ENCODE peak calls at places on chromosomes 16 and 17, in ten cellular contexts. C is hypothalamus; N is stimulated activated CD4-positive, alpha-beta T cell treated with anti-CD3 and anti-CD28 coated beads, Interleukin-2, amount 100 ng/mL, for 24 hours; O is Daoy; B is GM12865; P is AG20443; W is adrenal gland; X is NCI-H446; I is T47D; Z is right lobe of liver. M is an unnamed sample.
A peak's percentile ranks its signal among the peaks of the same experiment; 100 is the strongest.

GRCh38 chr17:49670002-49670401 is 7.9 kb downstream of the SPOP start:
- DNase-seq in C (no peak), P (no peak), B (no peak), O (no peak), N (no peak), Z (no peak), W (no peak), X (no peak), I (no peak), M (no peak)

GRCh38 chr16:369866-370436 is 387 bp downstream of the MRPL28 start:
- DNase-seq in O (no peak), N (no peak), B (no peak), C (no peak), P (peak; percentile 43), Z (no peak), X (no peak), W (no peak), I (no peak), M (no peak)

GRCh38 chr17:75345514-75346167 is 56.4 kb upstream of the SLC25A19 start:
- DNase-seq in P (no peak), C (no peak), O (no peak), B (peak; percentile 93), I (no peak), N (peak; percentile 35), X (no peak), Z (no peak), W (no peak), M (peak; percentile 30)

GRCh38 chr16:86490859-86491642 is 19.3 kb upstream of the FOXF1 start:
- DNase-seq in O (peak; percentile 65), I (no peak), W (no peak), N (no peak), P (peak; percentile 64), B (no peak), X (no peak), Z (no peak), C (no peak), M (no peak)

GRCh38 chr17:75459246-75459589 is 2.8 kb downstream of the TMEM94 start:
- DNase-seq in X (no peak), I (no peak), C (no peak), O (no peak), W (no peak), P (no peak), N (no peak), Z (no peak), B (no peak), M (no peak)

GRCh38 chr17:64327201-64327930 is 63.3 kb downstream of the PECAM1 start:
- DNase-seq in C (no peak), W (no peak), Z (no peak), I (no peak), N (no peak), X (peak; percentile 37), O (no peak), B (no peak), P (no peak), M (no peak)

GRCh38 chr16:57377080-57377841 is 5.0 kb downstream of the CX3CL1 start:
- DNase-seq in X (no peak), P (no peak), I (no peak), W (no peak), C (no peak), N (peak; percentile 32), O (peak; percentile 56), B (peak; percentile 93), Z (no peak), M (peak; percentile 3)

GRCh38 chr17:41547921-41548843 is 20.1 kb upstream of the KRT19 start:
- DNase-seq in C (no peak), B (no peak), I (peak; percentile 53), N (peak; percentile 77), X (peak; percentile 45), Z (no peak), O (peak; percentile 100), W (peak; percentile 90), P (peak; percentile 95), M (peak; percentile 6)

GRCh38 chr17:10032142-10032541 is 127.1 kb upstream of the RCVRN start:
- DNase-seq in X (no peak), B (no peak), O (no peak), W (no peak), Z (no peak), I (no peak), C (no peak), P (peak; percentile 57), N (no peak), M (no peak)

GRCh38 chr16:60329110-60329509 is 1595.0 kb upstream of the GOT2 start:
- DNase-seq in W (no peak), X (no peak), C (no peak), I (no peak), O (no peak), P (no peak), B (peak; percentile 4), Z (no peak), N (no peak), M (no peak)

GRCh38 chr17:7882068-7882467 is 6.5 kb upstream of the CHD3 start:
- DNase-seq in P (no peak), B (no peak), O (no peak), W (no peak), Z (no peak), C (no peak), I (no peak), X (no peak), N (peak; percentile 27), M (no peak)

GRCh38 chr17:33012522-33013033 is 20.9 kb downstream of the SPACA3 start:
- DNase-seq in X (no peak), O (peak; percentile 87), W (no peak), N (no peak), Z (no peak), P (peak; percentile 87), C (no peak), I (no peak), B (no peak), M (no peak)

GRCh38 chr16:66740533-66740932 is 10.9 kb downstream of the DYNC1LI2 start:
- DNase-seq in X (no peak), I (no peak), C (no peak), N (no peak), B (no peak), O (peak; percentile 27), P (peak; percentile 43), Z (no peak), W (no peak), M (no peak)

GRCh38 chr17:14124854-14125253 is 55.5 kb downstream of the COX10 start:
- DNase-seq in P (no peak), X (no peak), W (no peak), O (no peak), C (no peak), N (no peak), I (no peak), Z (no peak), B (no peak), M (no peak)

GRCh38 chr16:89320717-89321501 is 103.4 kb downstream of the ZNF778 start:
- DNase-seq in P (no peak), W (peak; percentile 62), X (peak; percentile 4), Z (no peak), I (peak; percentile 58), C (no peak), B (no peak), N (no peak), O (peak; percentile 34), M (no peak)

GRCh38 chr16:24511174-24511573 is 28.2 kb upstream of the RBBP6 start:
- DNase-seq in C (no peak), I (no peak), O (no peak), B (peak; percentile 18), N (no peak), X (no peak), Z (no peak), W (no peak), P (no peak), M (no peak)

GRCh38 chr16:84735846-84736586 is 36.2 kb downstream of the USP10 start:
- DNase-seq in O (peak; percentile 59), C (no peak), N (no peak), Z (peak; percentile 85), B (no peak), I (no peak), W (peak; percentile 64), P (no peak), X (peak; percentile 17), M (peak; percentile 17)

GRCh38 chr17:8900626-8901585 is 33.4 kb upstream of the PIK3R6 start:
- DNase-seq in N (no peak), C (no peak), Z (peak; percentile 31), O (no peak), I (no peak), B (peak; percentile 95), X (no peak), W (no peak), P (no peak), M (no peak)

GRCh38 chr17:81517009-81517338 is 4.4 kb upstream of the ACTG1 start:
- DNase-seq in X (no peak), B (no peak), W (no peak), C (no peak), I (no peak), P (no peak), Z (peak; percentile 42), N (no peak), O (no peak), M (no peak)

GRCh38 chr17:83116311-83116771 is 36.9 kb downstream of the METRNL start:
- DNase-seq in B (no peak), W (no peak), X (no peak), Z (no peak), O (no peak), N (no peak), P (no peak), I (no peak), C (no peak), M (no peak)

GRCh38 chr16:69302301-69302700 is 8.8 kb upstream of the VPS4A start:
- DNase-seq in X (no peak), C (no peak), N (no peak), P (no peak), Z (peak; percentile 20), W (no peak), B (no peak), O (no peak), I (no peak), M (no peak)

GRCh38 chr16:50081428-50082018 is 15.8 kb downstream of the HEATR3 start:
- DNase-seq in P (no peak), W (no peak), I (no peak), B (no peak), C (no peak), X (no peak), Z (no peak), N (no peak), O (no peak), M (no peak)

GRCh38 chr17:35917519-35918213 is 12.9 kb downstream of the RDM1 start:
- DNase-seq in P (no peak), N (no peak), Z (no peak), B (no peak), O (no peak), C (no peak), I (no peak), X (no peak), W (no peak), M (no peak)

GRCh38 chr16:88792078-88792550 is 7.1 kb upstream of the PIEZO1 start:
- DNase-seq in P (no peak), C (no peak), N (no peak), X (no peak), W (no peak), O (peak; percentile 77), B (no peak), Z (no peak), I (no peak), M (no peak)

GRCh38 chr17:71286625-71287024 is 834.2 kb upstream of the SOX9 start:
- DNase-seq in O (no peak), C (no peak), B (no peak), W (no peak), N (no peak), I (no peak), Z (no peak), P (no peak), X (no peak), M (no peak)